ENCODE peak calls at places on chromosomes 11 and 22, in nine cellular contexts. X, B, J, D, M, H, O, Q and P are unnamed samples.
A peak's percentile ranks its signal among the peaks of the same experiment; 100 is the strongest.

GRCh38 chr22:31628362-31628761 is 33.7 kb downstream of the PISD start:
- DNase-seq in D (no peak), Q (no peak), O (no peak), X (no peak), H (no peak), B (no peak), J (no peak), M (no peak), P (no peak)

GRCh38 chr11:65440831-65441499 is 18.4 kb downstream of the NEAT1 start:
- DNase-seq in J (peak; percentile 66), D (peak; percentile 43), H (no peak), O (no peak), M (no peak), Q (no peak), X (no peak), B (no peak), P (peak; percentile 34)

GRCh38 chr11:73367482-73368024 is 8.6 kb upstream of the RELT start:
- DNase-seq in M (no peak), X (no peak), Q (no peak), D (no peak), J (no peak), B (no peak), H (no peak), O (no peak), P (no peak)

GRCh38 chr11:28346209-28346608 is 238.0 kb downstream of the METTL15 start:
- DNase-seq in D (no peak), O (no peak), X (no peak), B (no peak), H (no peak), M (no peak), Q (no peak), J (no peak), P (peak; percentile 85)

GRCh38 chr11:1435820-1436467 is 46.2 kb downstream of the BRSK2 start:
- DNase-seq in M (peak; percentile 58), D (no peak), H (peak; percentile 65), B (no peak), J (no peak), Q (no peak), X (no peak), O (no peak), P (no peak)

GRCh38 chr22:40758390-40758789 is 60.8 kb downstream of the SLC25A17 start:
- DNase-seq in J (no peak), X (no peak), O (no peak), D (no peak), B (no peak), Q (no peak), H (no peak), M (no peak), P (peak; percentile 85)

GRCh38 chr22:44669725-44670027 is 32.3 kb upstream of the PRR5 start:
- DNase-seq in Q (no peak), B (no peak), J (no peak), D (peak; percentile 37), X (no peak), H (peak; percentile 47), O (no peak), M (peak; percentile 58), P (no peak)

GRCh38 chr11:134504146-134504905 is 92.3 kb upstream of the B3GAT1 start:
- DNase-seq in H (no peak), D (no peak), B (no peak), X (no peak), Q (no peak), O (no peak), M (peak; percentile 5), J (no peak), P (no peak)

GRCh38 chr11:83827520-83827919 is 541.4 kb upstream of the CCDC90B start:
- DNase-seq in O (no peak), B (no peak), D (peak; percentile 67), M (no peak), X (no peak), J (no peak), Q (peak; percentile 47), H (no peak), P (no peak)

GRCh38 chr11:13318498-13319295 is 41.1 kb downstream of the BMAL1 start:
- DNase-seq in J (no peak), B (no peak), X (no peak), Q (no peak), D (no peak), O (no peak), M (no peak), H (no peak), P (no peak)

GRCh38 chr11:71206186-71206585 is 46.2 kb downstream of the SHANK2 start:
- DNase-seq in B (no peak), M (no peak), J (peak; percentile 81), D (peak; percentile 66), X (no peak), Q (no peak), O (no peak), H (no peak), P (no peak)

GRCh38 chr11:134376150-134376921 is 35.7 kb downstream of the B3GAT1 start:
- DNase-seq in X (no peak), H (no peak), M (no peak), O (no peak), D (no peak), Q (no peak), B (no peak), J (peak; percentile 36), P (no peak)

GRCh38 chr22:43066844-43067385 is 22.3 kb downstream of the TTLL1 start:
- DNase-seq in J (no peak), H (no peak), X (no peak), O (no peak), M (no peak), Q (no peak), B (no peak), D (peak; percentile 58), P (peak; percentile 34)

GRCh38 chr11:2318707-2319106 is 16.9 kb downstream of the TSPAN32 start:
- DNase-seq in X (no peak), M (no peak), B (no peak), Q (no peak), H (no peak), J (no peak), D (no peak), O (no peak), P (no peak)

GRCh38 chr22:37269930-37270678 is 12.2 kb upstream of the CYTH4 start:
- DNase-seq in D (no peak), B (no peak), X (no peak), J (no peak), M (no peak), H (no peak), Q (no peak), O (no peak), P (no peak)

GRCh38 chr22:49214976-49215375 is 612.7 kb downstream of the BRD1 start:
- DNase-seq in M (no peak), D (no peak), Q (no peak), H (no peak), J (peak; percentile 34), X (no peak), B (no peak), O (no peak), P (no peak)

GRCh38 chr11:125568970-125569912 is at the start of gene EI24:
- DNase-seq in O (peak; percentile 69), X (peak; percentile 91), J (peak; percentile 94), D (peak; percentile 90), B (peak; percentile 87), Q (peak; percentile 50), H (peak; percentile 97), M (peak; percentile 95), P (peak; percentile 77)
- TF ChIP-seq CTCF in O (peak; percentile 73), X (peak; percentile 25), J (peak; percentile 71), D (peak; percentile 70), B (peak; percentile 75), Q (peak; percentile 82), H (peak; percentile 72), M (peak; percentile 90), P (peak; percentile 87)

DNA sequence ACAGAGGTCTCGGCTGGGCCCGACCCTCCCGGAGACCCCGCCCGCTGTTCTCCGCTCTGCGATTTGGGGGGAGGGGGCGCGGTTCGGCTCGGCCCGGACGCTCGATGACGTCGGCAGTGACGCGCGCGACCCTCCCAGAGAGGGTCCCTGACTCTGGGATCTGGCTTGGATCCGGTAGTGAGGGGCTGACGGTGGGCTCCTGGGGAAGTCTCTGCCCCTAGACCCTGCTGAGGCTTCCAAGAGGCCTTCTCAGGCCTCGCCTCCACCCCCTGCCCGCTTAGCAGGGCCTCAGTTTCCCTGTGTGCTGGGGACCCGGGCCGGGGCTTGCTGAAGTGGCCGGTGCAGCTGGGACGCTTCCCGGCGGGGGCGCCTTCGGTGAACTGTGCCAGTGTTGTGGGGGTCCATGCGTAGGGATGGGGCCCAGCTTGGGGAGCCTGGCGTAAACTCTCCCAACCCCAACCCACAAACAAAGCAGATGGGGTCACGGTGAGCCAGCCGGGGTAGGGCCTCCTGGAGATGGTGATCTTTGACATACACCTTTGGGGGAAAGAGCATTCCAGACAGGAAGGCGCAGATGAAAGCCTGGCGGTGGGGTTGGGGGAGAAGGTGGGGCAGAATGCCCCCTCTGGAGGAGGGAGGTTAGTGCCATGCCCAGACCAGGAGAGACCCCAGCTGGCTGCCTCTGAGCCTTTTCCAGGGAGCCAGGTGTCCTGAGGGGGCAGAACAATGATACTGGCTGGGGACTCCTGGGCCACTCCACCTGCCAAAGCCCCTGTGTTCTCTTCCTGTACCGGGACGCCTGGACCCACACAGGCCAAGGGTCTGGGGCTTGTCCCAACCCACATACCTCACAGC is 1.0 kb downstream of the B4GALNT4 start:
- DNase-seq in M (no peak), J (no peak), H (peak; percentile 39), D (no peak), B (no peak), O (no peak), X (no peak), Q (no peak), P (no peak)
- H3K4me3 ChIP-seq in M (peak overlapping the region; percentile 88), J (peak overlapping the region; percentile 32), H (peak overlapping the region; percentile 29), D (peak overlapping the region; percentile 70), B (peak overlapping the region; percentile 74), O (no peak overlapping the region), X (no peak overlapping the region), Q (peak overlapping the region; percentile 39), P (peak overlapping the region; percentile 42)

DNA sequence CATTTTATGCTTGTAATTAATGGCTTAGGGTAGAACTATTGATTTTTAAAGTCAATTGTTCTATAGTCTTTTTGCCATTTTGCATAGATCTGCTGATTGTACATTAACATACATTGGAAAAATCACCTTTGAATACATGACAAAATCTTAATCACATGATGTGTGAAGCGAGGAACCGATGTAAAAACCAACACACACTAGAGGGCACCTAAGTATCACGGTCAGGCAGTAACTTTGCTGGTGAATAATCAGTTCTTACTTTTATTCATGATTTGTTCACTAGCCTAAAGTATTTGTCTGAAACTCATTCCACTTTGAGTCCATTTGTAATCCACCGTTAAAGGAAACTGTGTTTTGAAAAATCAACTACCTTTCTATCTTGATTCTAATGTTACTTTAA is 28.2 kb downstream of the JHY start:
- DNase-seq in D (peak; percentile 38), H (peak; percentile 28), J (no peak), Q (no peak), M (peak; percentile 27), X (no peak), O (no peak), B (no peak), P (peak; percentile 47)
- TF ChIP-seq CTCF in D (peak; percentile 48), H (peak; percentile 38), J (no peak), Q (peak; percentile 35), M (peak; percentile 49), X (no peak), O (no peak), B (peak; percentile 61), P (peak; percentile 31)

DNA sequence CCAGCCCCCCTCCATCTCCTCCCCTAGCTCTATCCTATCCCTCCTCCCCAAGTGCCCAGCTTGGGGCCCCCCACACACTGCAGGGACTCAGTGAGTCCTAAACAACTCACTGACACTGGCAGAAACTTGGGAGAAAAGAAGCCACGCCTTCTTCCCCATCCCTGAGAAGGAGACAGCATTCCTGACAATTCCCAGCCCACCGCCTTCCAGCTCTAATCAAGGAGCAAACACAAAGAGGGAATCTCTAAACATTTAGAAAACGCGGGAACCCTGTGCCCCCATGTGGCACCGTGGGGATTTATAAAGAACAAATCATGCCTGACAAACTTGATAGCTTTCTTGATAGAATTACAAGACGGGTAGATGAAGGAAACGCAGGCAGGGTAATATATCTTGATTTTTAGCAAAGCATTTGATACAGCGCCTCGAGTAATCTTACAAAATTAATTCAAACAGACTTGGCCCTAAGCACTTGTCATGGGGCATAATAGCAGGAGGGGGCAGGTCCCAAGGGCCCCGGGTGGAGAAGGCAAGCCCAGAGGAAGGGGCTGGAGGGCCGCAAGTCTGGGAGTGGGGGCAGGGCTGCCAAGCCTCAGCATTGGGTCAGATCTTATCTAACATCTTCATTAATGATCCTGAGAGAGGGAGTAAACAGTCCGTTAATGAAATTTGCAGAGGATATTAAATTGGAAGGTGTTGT is 4.6 kb downstream of the CHST1 start:
- DNase-seq in O (no peak), X (no peak), Q (no peak), B (no peak), D (no peak), J (peak; percentile 42), H (no peak), M (no peak), P (no peak)
- H3K4me3 ChIP-seq in O (no peak overlapping the region), X (no peak overlapping the region), Q (no peak overlapping the region), B (no peak overlapping the region), D (no peak overlapping the region), J (no peak overlapping the region), H (no peak overlapping the region), M (no peak overlapping the region), P (no peak overlapping the region)